ENCODE peak calls at places on chromosomes 2 and 18, in eight cellular contexts. Y, N, Z, U, K, T, J and X are unnamed samples.
A peak's percentile ranks its signal among the peaks of the same experiment; 100 is the strongest.

GRCh38 chr2:201701591-201701990 is 3.1 kb upstream of the MPP4 start:
- DNase-seq in U (no peak), N (no peak), T (no peak), Y (no peak), K (no peak), Z (no peak), J (no peak), X (no peak)

GRCh38 chr2:42809131-42809875 is 16.9 kb upstream of the HAAO start:
- DNase-seq in Z (no peak), T (no peak), U (no peak), Y (no peak), J (peak; percentile 29), N (no peak), K (peak; percentile 43), X (peak; percentile 68)

GRCh38 chr2:224366269-224366668 is 35.6 kb downstream of the FAM124B start:
- DNase-seq in Y (no peak), T (no peak), U (no peak), N (no peak), J (no peak), K (no peak), Z (peak; percentile 20), X (no peak)

GRCh38 chr18:23228102-23229051 is 93.1 kb downstream of the CABLES1 start:
- DNase-seq in U (no peak), Z (peak; percentile 53), K (peak; percentile 52), Y (no peak), N (peak; percentile 75), J (peak; percentile 97), T (peak; percentile 47), X (peak; percentile 40)

GRCh38 chr18:52341617-52342381 is 1.8 kb downstream of the DCC start:
- DNase-seq in J (no peak), U (no peak), Y (no peak), N (no peak), Z (no peak), T (no peak), K (no peak), X (no peak)

GRCh38 chr2:135096665-135097446 is 44.8 kb downstream of the RAB3GAP1 start:
- DNase-seq in Z (peak; percentile 22), N (peak; percentile 61), J (no peak), K (no peak), T (no peak), U (no peak), Y (no peak), X (no peak)

GRCh38 chr2:212811036-212811805 is 272.6 kb upstream of the ERBB4 start:
- DNase-seq in K (peak; percentile 53), N (peak; percentile 73), Z (peak; percentile 28), J (no peak), T (no peak), Y (no peak), U (peak; percentile 10), X (no peak)

GRCh38 chr18:79413901-79414300 is 18.2 kb downstream of the NFATC1 start:
- DNase-seq in N (no peak), U (no peak), K (no peak), Y (no peak), T (no peak), Z (no peak), J (no peak), X (no peak)

GRCh38 chr2:188471166-188471565 is 179.5 kb downstream of the GULP1 start:
- DNase-seq in K (no peak), T (no peak), N (no peak), U (no peak), Z (no peak), J (no peak), Y (no peak), X (no peak)

GRCh38 chr2:118241128-118241527 is 152.9 kb downstream of the INSIG2 start:
- DNase-seq in K (no peak), T (no peak), J (no peak), N (no peak), Z (no peak), Y (no peak), U (no peak), X (no peak)

GRCh38 chr2:176484838-176485237 is 215.6 kb downstream of the MTX2 start:
- DNase-seq in Z (peak; percentile 57), J (no peak), U (no peak), Y (no peak), N (no peak), K (no peak), T (no peak), X (no peak)

GRCh38 chr2:95063401-95063958 is 38.0 kb downstream of the MAL start:
- DNase-seq in T (no peak), Y (no peak), Z (no peak), J (no peak), U (no peak), K (no peak), N (no peak), X (no peak)

GRCh38 chr2:98359986-98360385 is 13.7 kb downstream of the CNGA3 start:
- DNase-seq in T (no peak), J (no peak), Y (no peak), N (no peak), Z (no peak), K (no peak), U (no peak), X (no peak)

GRCh38 chr2:42804891-42805290 is 12.5 kb upstream of the HAAO start:
- DNase-seq in Z (no peak), K (no peak), N (no peak), Y (no peak), J (no peak), T (no peak), U (no peak), X (no peak)

GRCh38 chr2:15718103-15718943 is 126.7 kb downstream of the DDX1 start:
- DNase-seq in N (no peak), K (peak; percentile 47), Y (no peak), T (no peak), U (no peak), J (no peak), Z (no peak), X (no peak)

GRCh38 chr2:235468978-235469694 is 24.7 kb upstream of the AGAP1 start:
- DNase-seq in N (peak; percentile 94), T (no peak), K (peak; percentile 92), J (no peak), U (peak; percentile 85), Z (peak; percentile 88), Y (peak; percentile 64), X (peak; percentile 65)

GRCh38 chr2:22536131-22536530 is 848.8 kb upstream of the KLHL29 start:
- DNase-seq in J (no peak), T (no peak), Y (no peak), U (peak; percentile 77), N (no peak), Z (peak; percentile 22), K (no peak), X (no peak)

GRCh38 chr2:138716183-138716582 is 64.0 kb downstream of the NXPH2 start:
- DNase-seq in K (no peak), T (no peak), N (no peak), U (no peak), J (peak; percentile 5), Z (no peak), Y (no peak), X (no peak)

GRCh38 chr2:2902551-2903216 is 474.9 kb downstream of the EIPR1 start:
- DNase-seq in T (no peak), K (no peak), U (no peak), Y (no peak), N (no peak), Z (no peak), J (no peak), X (no peak)

GRCh38 chr2:228927028-228928010 is 343.8 kb downstream of the PID1 start:
- DNase-seq in U (no peak), N (no peak), Y (peak; percentile 93), Z (peak; percentile 83), T (no peak), K (peak; percentile 13), J (no peak), X (no peak)

GRCh38 chr2:133972786-133973185 is 281.1 kb upstream of the MGAT5 start:
- DNase-seq in N (peak; percentile 70), U (no peak), K (peak; percentile 37), T (no peak), J (no peak), Z (peak; percentile 84), Y (no peak), X (no peak)

GRCh38 chr2:29014811-29015414 is 33.8 kb downstream of the TOGARAM2 start:
- DNase-seq in T (peak; percentile 32), K (peak; percentile 78), Y (no peak), N (peak; percentile 57), J (no peak), Z (peak; percentile 48), U (no peak), X (peak; percentile 82)

GRCh38 chr2:29786361-29786760 is 135.0 kb downstream of the ALK start:
- DNase-seq in K (no peak), J (no peak), Z (no peak), U (no peak), T (no peak), N (no peak), Y (no peak), X (no peak)

GRCh38 chr2:183093857-183094657 is 15.5 kb downstream of the DUSP19 start:
- DNase-seq in N (peak; percentile 72), U (peak; percentile 38), J (no peak), T (no peak), Z (peak; percentile 62), Y (no peak), K (peak; percentile 25), X (no peak)

GRCh38 chr2:73984203-73984921 is at the start of gene TET3:
- DNase-seq in N (no peak), J (peak; percentile 79), Z (peak; percentile 48), K (peak; percentile 44), U (no peak), T (peak; percentile 75), Y (no peak), X (peak; percentile 56)

GRCh38 chr2:196201229-196201998 is 30.0 kb upstream of the STK17B start:
- DNase-seq in J (no peak), K (no peak), N (no peak), Z (no peak), U (no peak), T (no peak), Y (no peak), X (no peak)

GRCh38 chr2:24793752-24794477 is 690 bp downstream of the CENPO start:
- DNase-seq in T (peak; percentile 8), Y (no peak), Z (peak; percentile 62), N (peak; percentile 35), J (peak; percentile 40), K (peak; percentile 40), U (no peak), X (peak; percentile 67)

GRCh38 chr18:48827321-48828200 is 123.2 kb downstream of the SMAD7 start:
- DNase-seq in N (peak; percentile 73), K (peak; percentile 65), Z (peak; percentile 83), J (no peak), Y (peak; percentile 73), T (no peak), U (no peak), X (peak; percentile 64)

GRCh38 chr18:69358197-69358895 is 42.3 kb upstream of the DOK6 start:
- DNase-seq in J (no peak), Y (no peak), U (no peak), N (no peak), Z (no peak), T (no peak), K (no peak), X (no peak)

GRCh38 chr2:179917272-179917671 is 55.9 kb upstream of the ZNF385B start:
- DNase-seq in K (peak; percentile 16), Y (no peak), J (no peak), U (no peak), Z (peak; percentile 66), T (no peak), N (peak; percentile 69), X (no peak)

GRCh38 chr2:189045836-189046235 is 71.7 kb downstream of the COL3A1 start:
- DNase-seq in T (no peak), Y (no peak), K (no peak), U (no peak), N (no peak), J (no peak), Z (no peak), X (no peak)

GRCh38 chr2:237222178-237222577 is 136.5 kb downstream of the COPS8 start:
- DNase-seq in N (peak; percentile 98), T (no peak), K (no peak), Z (peak; percentile 87), J (no peak), Y (peak; percentile 92), U (peak; percentile 95), X (no peak)